ENCODE peak calls at places on chromosomes 2 and 18, in ten cellular contexts. One of them, this sample, is unnamed.

GRCh38 chr18:14577971-14578370 is 34.6 kb upstream of the POTEC start:
- DNase-seq in colonic mucosa: no peak
- DNase-seq in sigmoid colon: no peak
- DNase-seq in pancreas: no peak
- DNase-seq in left ventricle myocardium inferior: no peak
- DNase-seq in HCT116: no peak
- DNase-seq in AG10803: no peak
- DNase-seq in epithelial cell of esophagus: no peak
- DNase-seq in cardiac muscle cell: no peak
- DNase-seq in astrocyte: no peak
- DNase-seq in this sample: no peak

GRCh38 chr18:37584952-37585695 is 19.5 kb upstream of the CELF4 start:
- DNase-seq in sigmoid colon: no peak
- DNase-seq in HCT116: no peak
- DNase-seq in AG10803: no peak
- DNase-seq in epithelial cell of esophagus: no peak
- DNase-seq in cardiac muscle cell: no peak
- DNase-seq in astrocyte: no peak
- DNase-seq in pancreas: no peak
- DNase-seq in left ventricle myocardium inferior: no peak
- DNase-seq in colonic mucosa: no peak
- DNase-seq in this sample: no peak

GRCh38 chr18:9506046-9506792 is 30.9 kb downstream of the RALBP1 start:
- DNase-seq in colonic mucosa: peak; percentile 25
- DNase-seq in left ventricle myocardium inferior: no peak
- DNase-seq in pancreas: peak; percentile 20
- DNase-seq in cardiac muscle cell: peak; percentile 21
- DNase-seq in astrocyte: peak; percentile 39
- DNase-seq in sigmoid colon: no peak
- DNase-seq in AG10803: no peak
- DNase-seq in epithelial cell of esophagus: peak; percentile 20
- DNase-seq in HCT116: no peak
- DNase-seq in this sample: no peak

GRCh38 chr2:233349005-233349998 is 5.0 kb upstream of the DGKD start:
- DNase-seq in HCT116: no peak
- DNase-seq in left ventricle myocardium inferior: peak; percentile 54
- DNase-seq in astrocyte: no peak
- DNase-seq in cardiac muscle cell: no peak
- DNase-seq in sigmoid colon: no peak
- DNase-seq in AG10803: peak; percentile 15
- DNase-seq in colonic mucosa: peak; percentile 85
- DNase-seq in pancreas: peak; percentile 33
- DNase-seq in epithelial cell of esophagus: no peak
- DNase-seq in this sample: peak; percentile 58

GRCh38 chr18:40984856-40985255 is 970.2 kb upstream of the PIK3C3 start:
- DNase-seq in pancreas: no peak
- DNase-seq in sigmoid colon: no peak
- DNase-seq in HCT116: no peak
- DNase-seq in left ventricle myocardium inferior: no peak
- DNase-seq in AG10803: no peak
- DNase-seq in astrocyte: peak; percentile 2
- DNase-seq in cardiac muscle cell: peak; percentile 68
- DNase-seq in epithelial cell of esophagus: peak; percentile 57
- DNase-seq in colonic mucosa: no peak
- DNase-seq in this sample: no peak

GRCh38 chr18:50696929-50697328 is 122.9 kb downstream of the MRO start:
- DNase-seq in HCT116: no peak
- DNase-seq in astrocyte: no peak
- DNase-seq in epithelial cell of esophagus: no peak
- DNase-seq in pancreas: no peak
- DNase-seq in left ventricle myocardium inferior: no peak
- DNase-seq in cardiac muscle cell: no peak
- DNase-seq in AG10803: no peak
- DNase-seq in colonic mucosa: no peak
- DNase-seq in sigmoid colon: no peak
- DNase-seq in this sample: no peak

GRCh38 chr2:179201884-179202283 is 62.7 kb downstream of the SESTD1 start:
- DNase-seq in left ventricle myocardium inferior: no peak
- DNase-seq in HCT116: peak; percentile 8
- DNase-seq in pancreas: no peak
- DNase-seq in AG10803: no peak
- DNase-seq in astrocyte: peak; percentile 13
- DNase-seq in sigmoid colon: no peak
- DNase-seq in colonic mucosa: no peak
- DNase-seq in cardiac muscle cell: peak; percentile 21
- DNase-seq in epithelial cell of esophagus: peak; percentile 13
- DNase-seq in this sample: no peak

GRCh38 chr2:10097352-10098148 is 17.3 kb upstream of the CYS1 start:
- DNase-seq in AG10803: peak; percentile 55
- DNase-seq in colonic mucosa: peak; percentile 74
- DNase-seq in sigmoid colon: peak; percentile 86
- DNase-seq in pancreas: peak; percentile 54
- DNase-seq in left ventricle myocardium inferior: peak; percentile 68
- DNase-seq in epithelial cell of esophagus: peak; percentile 67
- DNase-seq in astrocyte: peak; percentile 22
- DNase-seq in cardiac muscle cell: peak; percentile 67
- DNase-seq in HCT116: no peak
- DNase-seq in this sample: no peak

GRCh38 chr2:149645391-149645790 is 57.8 kb upstream of the MMADHC start:
- DNase-seq in colonic mucosa: no peak
- DNase-seq in astrocyte: no peak
- DNase-seq in HCT116: no peak
- DNase-seq in cardiac muscle cell: peak; percentile 42
- DNase-seq in AG10803: peak; percentile 39
- DNase-seq in pancreas: no peak
- DNase-seq in left ventricle myocardium inferior: no peak
- DNase-seq in epithelial cell of esophagus: no peak
- DNase-seq in sigmoid colon: no peak
- DNase-seq in this sample: no peak

GRCh38 chr18:54222922-54223567 is 1.4 kb downstream of the MBD2 start:
- DNase-seq in left ventricle myocardium inferior: no peak
- DNase-seq in pancreas: peak; percentile 25
- DNase-seq in epithelial cell of esophagus: peak; percentile 70
- DNase-seq in HCT116: peak; percentile 12
- DNase-seq in colonic mucosa: peak; percentile 23
- DNase-seq in cardiac muscle cell: no peak
- DNase-seq in AG10803: no peak
- DNase-seq in sigmoid colon: no peak
- DNase-seq in astrocyte: no peak
- DNase-seq in this sample: no peak

GRCh38 chr2:68362749-68363148 is 2.3 kb upstream of the PLEK start:
- DNase-seq in HCT116: no peak
- DNase-seq in left ventricle myocardium inferior: no peak
- DNase-seq in cardiac muscle cell: no peak
- DNase-seq in colonic mucosa: no peak
- DNase-seq in epithelial cell of esophagus: no peak
- DNase-seq in AG10803: no peak
- DNase-seq in sigmoid colon: no peak
- DNase-seq in pancreas: no peak
- DNase-seq in astrocyte: no peak
- DNase-seq in this sample: no peak

GRCh38 chr2:152244241-152244640 is 68.7 kb upstream of the STAM2 start:
- DNase-seq in epithelial cell of esophagus: no peak
- DNase-seq in left ventricle myocardium inferior: no peak
- DNase-seq in cardiac muscle cell: no peak
- DNase-seq in astrocyte: no peak
- DNase-seq in colonic mucosa: no peak
- DNase-seq in HCT116: no peak
- DNase-seq in pancreas: no peak
- DNase-seq in AG10803: no peak
- DNase-seq in sigmoid colon: no peak
- DNase-seq in this sample: no peak

GRCh38 chr2:217142649-217143266 is 282.9 kb upstream of the TNP1 start:
- DNase-seq in epithelial cell of esophagus: peak; percentile 51
- DNase-seq in AG10803: no peak
- DNase-seq in astrocyte: no peak
- DNase-seq in sigmoid colon: no peak
- DNase-seq in cardiac muscle cell: peak; percentile 17
- DNase-seq in HCT116: peak; percentile 29
- DNase-seq in left ventricle myocardium inferior: no peak
- DNase-seq in colonic mucosa: peak; percentile 22
- DNase-seq in pancreas: no peak
- DNase-seq in this sample: no peak

DNA sequence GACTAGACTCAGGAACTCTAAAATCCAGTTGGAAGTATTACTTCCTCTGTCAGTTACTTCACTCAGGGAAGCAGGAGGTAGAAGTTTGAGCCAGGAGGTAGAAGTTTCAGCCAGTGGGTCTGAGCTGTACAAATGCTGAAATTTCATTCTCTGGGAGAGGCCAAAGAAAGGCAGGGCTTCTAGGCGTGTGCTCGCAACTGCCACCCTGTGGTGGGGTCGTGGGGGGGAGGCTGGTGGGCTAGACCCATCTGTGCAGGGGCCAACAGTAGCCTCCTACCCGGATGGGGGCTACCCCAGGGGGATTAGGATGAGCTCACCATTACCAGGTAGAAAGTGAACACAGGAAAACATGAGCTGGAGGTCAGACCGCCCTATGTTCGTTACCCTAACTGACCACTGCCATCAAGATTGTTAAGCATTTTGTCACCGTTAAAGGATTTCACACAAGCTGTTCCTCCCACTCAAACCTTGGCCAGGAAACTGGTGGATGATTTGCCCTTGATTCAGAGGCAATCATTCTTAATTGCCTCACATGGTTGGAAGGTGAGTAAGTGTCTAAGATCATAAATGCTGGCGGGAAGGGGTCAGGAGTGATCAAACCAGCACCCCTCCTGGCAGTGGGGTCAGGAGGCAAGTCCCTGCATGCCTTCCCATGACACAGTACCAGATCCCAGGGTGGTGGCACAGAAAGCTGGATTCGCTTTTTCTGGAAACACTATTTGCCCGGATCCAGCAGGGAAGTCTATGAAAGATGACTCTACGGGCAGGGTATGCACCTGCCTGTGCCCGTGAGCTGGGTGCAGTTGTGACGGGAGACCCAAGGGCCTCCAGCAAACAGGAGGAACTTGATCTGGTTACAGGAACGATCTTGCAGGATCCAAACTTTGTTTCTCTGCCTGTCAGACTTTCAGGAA is 5.2 kb upstream of the FHL2 start:
- DNase-seq in pancreas: no peak
- DNase-seq in astrocyte: peak; percentile 99
- DNase-seq in cardiac muscle cell: peak; percentile 74
- DNase-seq in epithelial cell of esophagus: peak; percentile 98
- DNase-seq in colonic mucosa: peak; percentile 71
- DNase-seq in left ventricle myocardium inferior: no peak
- DNase-seq in HCT116: peak; percentile 93
- DNase-seq in AG10803: peak; percentile 96
- DNase-seq in sigmoid colon: no peak
- DNase-seq in this sample: no peak
- TF ChIP-seq CTCF in pancreas: no peak
- TF ChIP-seq CTCF in astrocyte: peak; percentile 30
- TF ChIP-seq CTCF in cardiac muscle cell: peak; percentile 74
- TF ChIP-seq CTCF in epithelial cell of esophagus: peak; percentile 26
- TF ChIP-seq CTCF in colonic mucosa: no peak
- TF ChIP-seq CTCF in left ventricle myocardium inferior: peak; percentile 16
- TF ChIP-seq CTCF in HCT116: peak; percentile 21
- TF ChIP-seq CTCF in AG10803: peak; percentile 57
- TF ChIP-seq CTCF in sigmoid colon: no peak
- TF ChIP-seq CTCF in this sample: no peak

DNA sequence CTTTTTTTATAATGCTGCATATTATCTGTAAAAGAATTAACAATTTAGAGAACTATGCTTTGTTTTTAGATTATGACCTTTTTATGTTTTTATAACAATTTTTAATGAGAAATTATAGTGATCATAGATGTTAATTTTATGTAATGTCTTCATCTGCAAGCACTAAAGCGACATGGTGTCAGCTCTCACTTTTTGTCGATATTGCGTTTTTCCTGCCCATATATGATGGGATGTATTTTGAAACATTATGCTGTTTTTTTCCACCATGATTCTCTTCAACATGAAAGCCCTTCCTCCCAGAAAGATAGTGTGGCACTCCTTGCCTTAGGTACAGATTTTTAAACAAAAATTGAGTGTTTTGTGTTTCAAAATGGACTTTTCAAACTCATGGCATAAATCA is 104.3 kb downstream of the KCNH7 start:
- DNase-seq in pancreas: no peak
- DNase-seq in astrocyte: no peak
- DNase-seq in sigmoid colon: no peak
- DNase-seq in cardiac muscle cell: no peak
- DNase-seq in epithelial cell of esophagus: no peak
- DNase-seq in colonic mucosa: no peak
- DNase-seq in HCT116: no peak
- DNase-seq in left ventricle myocardium inferior: no peak
- DNase-seq in AG10803: no peak
- DNase-seq in this sample: no peak
- H3K4me3 ChIP-seq in pancreas: no peak overlapping the region
- H3K4me3 ChIP-seq in astrocyte: no peak overlapping the region
- H3K4me3 ChIP-seq in sigmoid colon: no peak overlapping the region
- H3K4me3 ChIP-seq in cardiac muscle cell: no peak overlapping the region
- H3K4me3 ChIP-seq in epithelial cell of esophagus: no peak overlapping the region
- H3K4me3 ChIP-seq in colonic mucosa: no peak overlapping the region
- H3K4me3 ChIP-seq in HCT116: no peak overlapping the region
- H3K4me3 ChIP-seq in left ventricle myocardium inferior: no peak overlapping the region
- H3K4me3 ChIP-seq in AG10803: no peak overlapping the region
- H3K4me3 ChIP-seq in this sample: no peak overlapping the region

GRCh38 chr2:231100990-231101389 is 23.9 kb downstream of the HTR2B start:
- DNase-seq in cardiac muscle cell: no peak
- DNase-seq in HCT116: no peak
- DNase-seq in epithelial cell of esophagus: no peak
- DNase-seq in pancreas: no peak
- DNase-seq in AG10803: no peak
- DNase-seq in colonic mucosa: no peak
- DNase-seq in left ventricle myocardium inferior: no peak
- DNase-seq in astrocyte: no peak
- DNase-seq in sigmoid colon: no peak
- DNase-seq in this sample: no peak

GRCh38 chr2:231099918-231100317 is 24.9 kb downstream of the HTR2B start:
- DNase-seq in epithelial cell of esophagus: no peak
- DNase-seq in HCT116: no peak
- DNase-seq in left ventricle myocardium inferior: no peak
- DNase-seq in colonic mucosa: peak; percentile 29
- DNase-seq in sigmoid colon: no peak
- DNase-seq in pancreas: no peak
- DNase-seq in astrocyte: no peak
- DNase-seq in AG10803: no peak
- DNase-seq in cardiac muscle cell: no peak
- DNase-seq in this sample: no peak

GRCh38 chr2:231102772-231103171 is 22.1 kb downstream of the HTR2B start:
- DNase-seq in colonic mucosa: no peak
- DNase-seq in sigmoid colon: no peak
- DNase-seq in AG10803: peak; percentile 31
- DNase-seq in left ventricle myocardium inferior: no peak
- DNase-seq in cardiac muscle cell: no peak
- DNase-seq in astrocyte: no peak
- DNase-seq in pancreas: no peak
- DNase-seq in HCT116: no peak
- DNase-seq in epithelial cell of esophagus: no peak
- DNase-seq in this sample: no peak

GRCh38 chr2:231104115-231104713 is 20.6 kb downstream of the HTR2B start:
- DNase-seq in cardiac muscle cell: peak; percentile 80
- DNase-seq in astrocyte: peak; percentile 33
- DNase-seq in epithelial cell of esophagus: peak; percentile 61
- DNase-seq in pancreas: peak; percentile 26
- DNase-seq in left ventricle myocardium inferior: peak; percentile 29
- DNase-seq in colonic mucosa: peak; percentile 80
- DNase-seq in AG10803: peak; percentile 69
- DNase-seq in HCT116: peak; percentile 27
- DNase-seq in sigmoid colon: peak; percentile 75
- DNase-seq in this sample: peak; percentile 44
- TF ChIP-seq CTCF in cardiac muscle cell: peak; percentile 79
- TF ChIP-seq CTCF in astrocyte: peak; percentile 85
- TF ChIP-seq CTCF in epithelial cell of esophagus: peak; percentile 89
- TF ChIP-seq CTCF in pancreas: peak; percentile 12
- TF ChIP-seq CTCF in left ventricle myocardium inferior: peak; percentile 87
- TF ChIP-seq CTCF in colonic mucosa: peak; percentile 82
- TF ChIP-seq CTCF in AG10803: peak; percentile 95
- TF ChIP-seq CTCF in HCT116: peak; percentile 79
- TF ChIP-seq CTCF in sigmoid colon: peak; percentile 91
- TF ChIP-seq CTCF in this sample: peak; percentile 76

GRCh38 chr18:12345491-12346239 is 31.4 kb downstream of the AFG3L2 start:
- DNase-seq in astrocyte: no peak
- DNase-seq in cardiac muscle cell: no peak
- DNase-seq in colonic mucosa: no peak
- DNase-seq in HCT116: no peak
- DNase-seq in left ventricle myocardium inferior: no peak
- DNase-seq in epithelial cell of esophagus: no peak
- DNase-seq in pancreas: no peak
- DNase-seq in sigmoid colon: no peak
- DNase-seq in AG10803: no peak
- DNase-seq in this sample: no peak
- H3K4me3 ChIP-seq in astrocyte: no peak overlapping the region
- H3K4me3 ChIP-seq in cardiac muscle cell: no peak overlapping the region
- H3K4me3 ChIP-seq in colonic mucosa: no peak overlapping the region
- H3K4me3 ChIP-seq in HCT116: no peak overlapping the region
- H3K4me3 ChIP-seq in left ventricle myocardium inferior: no peak overlapping the region
- H3K4me3 ChIP-seq in epithelial cell of esophagus: no peak overlapping the region
- H3K4me3 ChIP-seq in pancreas: no peak overlapping the region
- H3K4me3 ChIP-seq in sigmoid colon: no peak overlapping the region
- H3K4me3 ChIP-seq in AG10803: no peak overlapping the region
- H3K4me3 ChIP-seq in this sample: no peak overlapping the region

This sample was measured in GM12864.